ENCODE peak calls at places on chromosome 11, in seven cellular contexts. A, Z, W, H, G, I and L are unnamed samples.

GRCh38 chr11:95991545-95991944 is 67.6 kb upstream of the MTMR2 start:
- DNase-seq in G (no peak), Z (no peak), A (peak), I (no peak), H (no peak), W (no peak), L (no peak)

GRCh38 chr11:5516599-5516998 is at the start of gene UBQLNL:
- DNase-seq in Z (no peak), A (no peak), W (no peak), G (no peak), H (no peak), I (no peak), L (no peak)

GRCh38 chr11:65262775-65263174 is 1.0 kb downstream of the POLA2 start:
- DNase-seq in I (no peak), A (peak), W (no peak), H (no peak), Z (no peak), G (peak), L (no peak)

GRCh38 chr11:125338886-125339811 is 156.9 kb downstream of the FEZ1 start:
- DNase-seq in I (no peak), G (no peak), H (no peak), W (peak), A (no peak), Z (no peak), L (no peak)

GRCh38 chr11:95788921-95789505 is 569 bp downstream of the FAM76B start:
- DNase-seq in Z (no peak), H (peak), A (peak), G (peak), I (peak), W (no peak), L (no peak)

GRCh38 chr11:102666331-102666957 is 39.1 kb downstream of the MMP27 start:
- DNase-seq in W (peak), G (peak), A (peak), I (no peak), Z (no peak), H (peak), L (peak)

GRCh38 chr11:32426819-32427615 is 8.3 kb downstream of the WT1 start:
- DNase-seq in H (no peak), I (no peak), W (no peak), A (no peak), Z (no peak), G (no peak), L (no peak)

GRCh38 chr11:9982127-9982795 is 311.8 kb downstream of the SBF2 start:
- DNase-seq in G (no peak), A (peak), Z (no peak), H (no peak), W (no peak), I (no peak), L (no peak)

GRCh38 chr11:29018631-29019030 is 910.4 kb downstream of the METTL15 start:
- DNase-seq in W (peak), H (no peak), I (no peak), G (no peak), A (peak), Z (no peak), L (no peak)